ENCODE peak calls at places on chromosome 7, in five cellular contexts. One of them, this sample, is unnamed.

GRCh38 chr7:118288098-118288497 is 63.6 kb downstream of the ANKRD7 start:
- DNase-seq in A549: no peak
- DNase-seq in Panc1: no peak
- DNase-seq in GM23338: no peak
- DNase-seq in GM12878: peak; percentile 5
- DNase-seq in this sample: peak; percentile 54

GRCh38 chr7:114554781-114555537 is 140.3 kb downstream of the FOXP2 start:
- DNase-seq in A549: peak; percentile 33
- DNase-seq in Panc1: no peak
- DNase-seq in GM23338: no peak
- DNase-seq in GM12878: peak; percentile 41
- DNase-seq in this sample: peak; percentile 78

GRCh38 chr7:8184241-8184640 is 77.7 kb downstream of the ICA1 start:
- DNase-seq in A549: no peak
- DNase-seq in Panc1: no peak
- DNase-seq in GM23338: no peak
- DNase-seq in GM12878: no peak
- DNase-seq in this sample: no peak

GRCh38 chr7:44324204-44325126 is 929 bp downstream of the CAMK2B start:
- DNase-seq in A549: no peak
- DNase-seq in Panc1: no peak
- DNase-seq in GM23338: peak; percentile 38
- DNase-seq in GM12878: no peak
- DNase-seq in this sample: no peak

GRCh38 chr7:135993950-135994349 is 16.8 kb upstream of the MTPN start:
- DNase-seq in A549: no peak
- DNase-seq in Panc1: no peak
- DNase-seq in GM23338: no peak
- DNase-seq in GM12878: no peak
- DNase-seq in this sample: no peak

GRCh38 chr7:136452948-136453347 is 415.5 kb upstream of the CHRM2 start:
- DNase-seq in A549: no peak
- DNase-seq in Panc1: no peak
- DNase-seq in GM23338: no peak
- DNase-seq in GM12878: no peak
- DNase-seq in this sample: no peak

GRCh38 chr7:43572516-43573049 is 10.3 kb upstream of the STK17A start:
- DNase-seq in A549: peak; percentile 94
- DNase-seq in Panc1: peak; percentile 77
- DNase-seq in GM23338: no peak
- DNase-seq in GM12878: no peak
- DNase-seq in this sample: peak; percentile 92

GRCh38 chr7:120960714-120961113 is 10.1 kb downstream of the ING3 start:
- DNase-seq in A549: no peak
- DNase-seq in Panc1: no peak
- DNase-seq in GM23338: no peak
- DNase-seq in GM12878: no peak
- DNase-seq in this sample: no peak

GRCh38 chr7:18212308-18212707 is 184.7 kb upstream of the PRPS1L1 start:
- DNase-seq in A549: no peak
- DNase-seq in Panc1: no peak
- DNase-seq in GM23338: no peak
- DNase-seq in GM12878: no peak
- DNase-seq in this sample: peak; percentile 38

GRCh38 chr7:124058515-124058914 is 25.6 kb upstream of the TMEM229A start:
- DNase-seq in A549: no peak
- DNase-seq in Panc1: no peak
- DNase-seq in GM23338: no peak
- DNase-seq in GM12878: no peak
- DNase-seq in this sample: no peak
- TF ChIP-seq REST in A549: no peak
- TF ChIP-seq REST in Panc1: no peak
- TF ChIP-seq REST in GM23338: no peak
- TF ChIP-seq REST in GM12878: no peak
- TF ChIP-seq REST in this sample: no peak

DNA sequence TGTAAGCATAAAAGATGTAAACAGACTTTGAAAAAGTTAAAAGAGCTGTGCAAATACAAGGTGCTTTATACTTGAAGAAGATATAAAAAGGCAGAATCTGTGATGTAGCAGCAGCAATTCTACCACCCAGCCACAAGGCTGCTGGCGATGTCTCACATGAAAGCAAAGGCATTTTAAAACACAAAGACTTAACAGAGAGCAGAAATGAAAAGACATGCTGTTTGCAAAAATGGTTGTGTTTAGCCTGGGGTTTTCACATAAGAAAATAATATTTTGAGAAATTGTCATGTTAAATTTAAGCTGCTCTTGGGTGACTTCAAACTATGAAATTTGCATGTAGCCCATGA is 85.5 kb upstream of the ZNF800 start:
- DNase-seq in A549: no peak
- DNase-seq in Panc1: no peak
- DNase-seq in GM23338: peak; percentile 56
- DNase-seq in GM12878: no peak
- DNase-seq in this sample: no peak
- TF ChIP-seq CTCF in A549: no peak
- TF ChIP-seq CTCF in Panc1: no peak
- TF ChIP-seq CTCF in GM23338: peak; percentile 9
- TF ChIP-seq CTCF in GM12878: no peak
- TF ChIP-seq CTCF in this sample: no peak

DNA sequence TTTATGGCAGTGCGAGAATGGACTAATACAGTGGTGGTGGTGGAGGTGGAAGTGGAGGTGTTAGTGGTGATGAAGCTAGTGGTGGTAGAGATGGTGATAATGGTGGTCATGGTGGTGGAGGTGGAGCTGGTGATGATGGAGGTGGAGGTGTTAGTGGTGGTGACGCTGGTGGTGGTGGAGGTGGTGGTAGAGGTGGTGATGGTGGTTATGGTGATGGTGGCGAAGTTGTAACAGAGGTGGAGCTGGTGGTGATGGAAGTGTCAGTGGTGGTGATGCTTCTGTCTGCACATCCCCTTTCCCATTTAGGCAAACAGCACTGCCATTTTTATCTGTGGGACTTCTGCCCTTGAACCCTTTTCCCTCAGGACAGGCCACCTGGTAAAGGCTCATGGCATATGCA is 7.4 kb upstream of the PTPRN2 start:
- DNase-seq in A549: peak; percentile 26
- DNase-seq in Panc1: no peak
- DNase-seq in GM23338: no peak
- DNase-seq in GM12878: peak; percentile 8
- DNase-seq in this sample: no peak
- TF ChIP-seq REST in A549: no peak
- TF ChIP-seq REST in Panc1: no peak
- TF ChIP-seq REST in GM23338: no peak
- TF ChIP-seq REST in GM12878: no peak
- TF ChIP-seq REST in this sample: no peak

GRCh38 chr7:139592801-139593461 is 69.4 kb downstream of the CLEC2L start:
- DNase-seq in A549: no peak
- DNase-seq in Panc1: no peak
- DNase-seq in GM23338: no peak
- DNase-seq in GM12878: no peak
- DNase-seq in this sample: no peak
- TF ChIP-seq CTCF in A549: no peak
- TF ChIP-seq CTCF in Panc1: no peak
- TF ChIP-seq CTCF in GM23338: no peak
- TF ChIP-seq CTCF in GM12878: no peak
- TF ChIP-seq CTCF in this sample: no peak

GRCh38 chr7:10474048-10474447 is 499.6 kb upstream of the PHF14 start:
- DNase-seq in A549: peak; percentile 1
- DNase-seq in Panc1: no peak
- DNase-seq in GM23338: no peak
- DNase-seq in GM12878: no peak
- DNase-seq in this sample: no peak

GRCh38 chr7:10475940-10476641 is 497.6 kb upstream of the PHF14 start:
- DNase-seq in A549: peak; percentile 1
- DNase-seq in Panc1: no peak
- DNase-seq in GM23338: peak; percentile 3
- DNase-seq in GM12878: no peak
- DNase-seq in this sample: no peak

GRCh38 chr7:10472115-10472514 is 501.6 kb upstream of the PHF14 start:
- DNase-seq in A549: no peak
- DNase-seq in Panc1: no peak
- DNase-seq in GM23338: no peak
- DNase-seq in GM12878: no peak
- DNase-seq in this sample: no peak

GRCh38 chr7:10473569-10473968 is 500.1 kb upstream of the PHF14 start:
- DNase-seq in A549: no peak
- DNase-seq in Panc1: no peak
- DNase-seq in GM23338: no peak
- DNase-seq in GM12878: no peak
- DNase-seq in this sample: no peak

GRCh38 chr7:10476642-10477041 is 497.0 kb upstream of the PHF14 start:
- DNase-seq in A549: no peak
- DNase-seq in Panc1: no peak
- DNase-seq in GM23338: no peak
- DNase-seq in GM12878: no peak
- DNase-seq in this sample: no peak
- TF ChIP-seq REST in A549: no peak
- TF ChIP-seq REST in Panc1: no peak
- TF ChIP-seq REST in GM23338: no peak
- TF ChIP-seq REST in GM12878: no peak
- TF ChIP-seq REST in this sample: no peak

GRCh38 chr7:124785994-124786393 is 20.4 kb upstream of the GPR37 start:
- DNase-seq in A549: no peak
- DNase-seq in Panc1: no peak
- DNase-seq in GM23338: no peak
- DNase-seq in GM12878: no peak
- DNase-seq in this sample: no peak

GRCh38 chr7:124781907-124782306 is 16.3 kb upstream of the GPR37 start:
- DNase-seq in A549: no peak
- DNase-seq in Panc1: no peak
- DNase-seq in GM23338: no peak
- DNase-seq in GM12878: no peak
- DNase-seq in this sample: no peak

GRCh38 chr7:124782335-124782734 is 16.7 kb upstream of the GPR37 start:
- DNase-seq in A549: no peak
- DNase-seq in Panc1: no peak
- DNase-seq in GM23338: peak; percentile 65
- DNase-seq in GM12878: no peak
- DNase-seq in this sample: no peak

GRCh38 chr7:124783271-124783670 is 17.7 kb upstream of the GPR37 start:
- DNase-seq in A549: no peak
- DNase-seq in Panc1: no peak
- DNase-seq in GM23338: no peak
- DNase-seq in GM12878: no peak
- DNase-seq in this sample: no peak

DNA sequence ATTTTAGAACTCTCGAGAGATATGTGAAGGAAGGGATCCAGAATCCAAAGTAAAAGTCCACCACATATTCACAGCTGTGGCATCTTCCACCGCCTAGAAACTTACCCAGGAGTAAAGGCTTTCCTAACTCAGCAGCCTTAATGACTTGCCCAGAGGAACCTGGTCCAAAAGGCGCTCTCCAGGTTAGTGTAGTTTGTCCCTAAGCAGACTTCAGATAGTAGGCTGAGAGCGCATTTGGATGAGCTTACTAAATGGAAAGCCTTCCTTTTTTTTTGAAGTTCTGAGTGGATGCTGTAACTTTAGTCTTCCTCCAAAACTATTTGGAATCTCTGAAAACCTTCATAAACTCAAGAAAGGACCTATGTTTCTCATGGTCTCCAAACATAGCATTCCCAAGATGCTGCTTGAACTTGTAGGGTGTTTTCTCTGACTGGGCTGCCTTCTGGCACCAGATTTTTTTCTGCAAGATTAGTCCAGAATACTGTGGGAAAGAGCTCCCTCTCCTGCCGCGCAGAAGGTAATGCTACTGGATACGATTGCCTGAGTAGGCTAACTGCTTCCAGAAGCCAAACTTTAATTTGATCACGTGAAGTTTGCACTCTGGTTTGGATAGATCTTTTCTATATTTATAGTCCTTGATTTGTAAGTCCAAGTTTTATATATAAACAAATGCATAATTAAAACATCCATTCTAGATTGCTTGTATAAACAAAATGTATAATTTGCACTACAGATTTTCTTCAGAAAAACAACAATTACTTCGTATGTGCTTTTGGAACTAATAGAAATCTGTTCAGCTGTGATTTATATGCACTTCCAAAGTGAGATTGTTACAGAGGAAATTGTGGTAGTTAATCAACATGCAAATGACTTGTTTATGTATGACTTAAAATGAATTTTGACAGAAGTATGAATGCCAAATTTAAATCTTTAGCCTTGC is 19.6 kb upstream of the GPR37 start:
- DNase-seq in A549: peak; percentile 62
- DNase-seq in Panc1: peak; percentile 55
- DNase-seq in GM23338: peak; percentile 80
- DNase-seq in GM12878: no peak
- DNase-seq in this sample: peak; percentile 8
- TF ChIP-seq CTCF in A549: peak; percentile 81
- TF ChIP-seq CTCF in Panc1: peak; percentile 85
- TF ChIP-seq CTCF in GM23338: peak; percentile 96
- TF ChIP-seq CTCF in GM12878: peak; percentile 67
- TF ChIP-seq CTCF in this sample: no peak

GRCh38 chr7:134740364-134740763 is 39.1 kb upstream of the CALD1 start:
- DNase-seq in A549: no peak
- DNase-seq in Panc1: no peak
- DNase-seq in GM23338: no peak
- DNase-seq in GM12878: no peak
- DNase-seq in this sample: no peak
- TF ChIP-seq REST in A549: no peak
- TF ChIP-seq REST in Panc1: no peak
- TF ChIP-seq REST in GM23338: no peak
- TF ChIP-seq REST in GM12878: no peak
- TF ChIP-seq REST in this sample: no peak

GRCh38 chr7:156764016-156764669 is 123.6 kb downstream of the RNF32 start:
- DNase-seq in A549: peak; percentile 79
- DNase-seq in Panc1: no peak
- DNase-seq in GM23338: peak; percentile 65
- DNase-seq in GM12878: no peak
- DNase-seq in this sample: no peak
- TF ChIP-seq CTCF in A549: peak; percentile 81
- TF ChIP-seq CTCF in Panc1: peak; percentile 88
- TF ChIP-seq CTCF in GM23338: peak; percentile 73
- TF ChIP-seq CTCF in GM12878: no peak
- TF ChIP-seq CTCF in this sample: no peak